ENCODE peak calls at places on chromosomes 16 and 17, in seven cellular contexts. R is fibroblast of lung, I is choroid plexus epithelial cell, H is breast epithelium, J is cardiac fibroblast, Y is epithelial cell of esophagus, U is Peyer's patch. L is an unnamed sample.

GRCh38 chr16:67216612-67217490 is 10.1 kb upstream of the TMEM208 start:
- DNase-seq in R (no peak), H (no peak), Y (no peak), I (no peak), U (no peak), J (no peak), L (no peak)

GRCh38 chr16:15592324-15592723 is 50.6 kb downstream of the MARF1 start:
- DNase-seq in U (peak; percentile 27), R (no peak), H (no peak), J (no peak), I (no peak), Y (peak; percentile 76), L (no peak)

GRCh38 chr17:47072881-47073280 is 93.8 kb upstream of the RPRML start:
- DNase-seq in Y (no peak), H (no peak), U (no peak), I (peak; percentile 82), R (peak; percentile 43), J (no peak), L (no peak)

GRCh38 chr16:85870159-85870558 is 28.8 kb upstream of the IRF8 start:
- DNase-seq in H (no peak), R (no peak), I (no peak), J (no peak), U (no peak), Y (no peak), L (no peak)

GRCh38 chr17:30950669-30951399 is 20.0 kb upstream of the RNF135 start:
- DNase-seq in Y (peak; percentile 74), R (peak; percentile 65), J (peak; percentile 95), U (no peak), H (no peak), I (peak; percentile 96), L (peak; percentile 53)

GRCh38 chr16:72073831-72074230 is 10.8 kb downstream of the HPR start:
- DNase-seq in J (no peak), H (no peak), R (no peak), I (peak; percentile 32), U (no peak), Y (no peak), L (no peak)

GRCh38 chr16:16014329-16015224 is 65.2 kb downstream of the ABCC1 start:
- DNase-seq in J (peak; percentile 72), R (peak; percentile 51), I (peak; percentile 56), H (peak; percentile 75), U (no peak), Y (no peak), L (no peak)

GRCh38 chr17:45143101-45143670 is 5.1 kb upstream of the HEXIM1 start:
- DNase-seq in Y (no peak), H (no peak), J (no peak), U (no peak), R (no peak), I (no peak), L (no peak)

GRCh38 chr17:19284005-19284959 is 47.1 kb downstream of the EPN2 start:
- DNase-seq in I (no peak), J (no peak), Y (no peak), R (no peak), U (no peak), H (no peak), L (no peak)

GRCh38 chr17:44878627-44879221 is 20.5 kb downstream of the EFTUD2 start:
- DNase-seq in H (no peak), J (peak; percentile 55), Y (peak; percentile 36), I (peak; percentile 60), R (peak; percentile 20), U (no peak), L (no peak)

GRCh38 chr16:74291577-74292208 is 4.9 kb upstream of the PSMD7 start:
- DNase-seq in U (no peak), J (peak; percentile 9), R (peak; percentile 15), Y (peak; percentile 99), I (no peak), H (no peak), L (no peak)

GRCh38 chr17:38351412-38352222 is at the start of gene SOCS7:
- DNase-seq in Y (peak; percentile 90), R (peak; percentile 91), H (peak; percentile 87), U (peak; percentile 91), I (peak; percentile 92), J (peak; percentile 89), L (peak; percentile 48)

GRCh38 chr17:3913531-3914318 is 2.5 kb downstream of the P2RX1 start:
- DNase-seq in I (peak; percentile 81), H (peak; percentile 70), U (peak; percentile 86), R (peak; percentile 59), Y (peak; percentile 60), J (peak; percentile 79), L (peak; percentile 11)

GRCh38 chr16:10269632-10270031 is 87.4 kb upstream of the GRIN2A start:
- DNase-seq in H (no peak), I (no peak), U (no peak), Y (no peak), R (no peak), J (no peak), L (no peak)

GRCh38 chr16:82748026-82748425 is 121.3 kb downstream of the CDH13 start:
- DNase-seq in R (peak; percentile 88), Y (no peak), I (peak; percentile 72), U (no peak), H (no peak), J (peak; percentile 80), L (peak; percentile 42)

GRCh38 chr17:68544521-68544920 is 32.3 kb downstream of the PRKAR1A start:
- DNase-seq in U (no peak), H (no peak), J (no peak), R (no peak), Y (no peak), I (no peak), L (no peak)

GRCh38 chr17:36911007-36911406 is 26.3 kb upstream of the LHX1 start:
- DNase-seq in H (no peak), J (no peak), Y (no peak), U (no peak), I (no peak), R (no peak), L (no peak)
- H3K4me3 ChIP-seq in H (no peak overlapping the region), J (no peak overlapping the region), Y (no peak overlapping the region), U (no peak overlapping the region), I (no peak overlapping the region), R (no peak overlapping the region), L (no peak overlapping the region)

GRCh38 chr17:81927145-81927652 is 336 bp downstream of the MAFG start:
- DNase-seq in H (no peak), R (no peak), J (no peak), Y (no peak), I (no peak), U (no peak), L (no peak)

GRCh38 chr17:81928497-81929252 is 1.1 kb upstream of the MAFG start:
- DNase-seq in J (no peak), Y (no peak), U (no peak), I (no peak), R (no peak), H (no peak), L (no peak)

GRCh38 chr17:81929253-81930141 is 2.0 kb upstream of the MAFG start:
- DNase-seq in J (no peak), Y (no peak), U (no peak), H (no peak), R (no peak), I (no peak), L (no peak)

GRCh38 chr17:81926451-81927144 is 937 bp downstream of the MAFG start:
- DNase-seq in U (peak; percentile 75), R (peak; percentile 82), I (peak; percentile 64), Y (peak; percentile 57), J (peak; percentile 71), H (peak; percentile 81), L (peak; percentile 35)

GRCh38 chr17:81927653-81928496 is at the start of gene MAFG:
- DNase-seq in U (peak; percentile 94), R (peak; percentile 89), Y (peak; percentile 93), H (peak; percentile 90), I (peak; percentile 95), J (peak; percentile 95), L (peak; percentile 57)
- TF ChIP-seq CTCF in U (peak; percentile 15), R (no peak), Y (no peak), H (no peak), I (peak; percentile 28), J (peak; percentile 15), L (no peak)

GRCh38 chr17:43645450-43645764 is 16.3 kb downstream of the MEOX1 start:
- DNase-seq in Y (no peak), U (no peak), I (no peak), R (no peak), J (no peak), H (no peak), L (no peak)
- H3K4me3 ChIP-seq in Y (no peak overlapping the region), U (peak overlapping the region; percentile 50), I (no peak overlapping the region), R (no peak overlapping the region), J (no peak overlapping the region), H (peak overlapping the region; percentile 62), L (no peak overlapping the region)

DNA sequence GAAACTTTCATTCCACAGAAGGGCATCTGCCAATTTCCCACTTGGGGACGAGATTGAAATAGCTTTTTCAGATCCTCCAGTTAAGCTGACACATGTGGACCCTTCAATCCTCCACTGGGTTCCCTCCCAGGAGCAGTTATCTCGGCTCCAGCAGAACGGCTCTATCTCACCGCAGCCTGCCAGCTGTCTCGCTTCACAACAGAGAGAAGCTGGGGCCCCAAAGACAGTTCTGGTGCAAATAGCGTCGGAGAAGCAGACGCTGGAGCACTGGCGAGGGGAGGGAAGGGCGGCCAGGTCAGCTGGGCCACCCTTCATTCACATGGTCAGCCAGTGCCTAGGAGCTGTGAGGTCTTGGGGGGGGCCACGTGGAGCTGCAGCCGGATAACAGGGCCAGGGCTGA is 141.2 kb upstream of the SDK2 start:
- DNase-seq in Y (no peak), H (peak; percentile 25), R (no peak), J (no peak), U (no peak), I (no peak), L (no peak)
- TF ChIP-seq CTCF in Y (no peak), H (no peak), R (no peak), J (no peak), U (no peak), I (no peak), L (no peak)

GRCh38 chr16:27427538-27427937 is 25.6 kb downstream of the IL21R start:
- DNase-seq in H (no peak), U (no peak), J (no peak), R (no peak), I (no peak), Y (no peak), L (no peak)
- H3K4me3 ChIP-seq in H (no peak overlapping the region), U (no peak overlapping the region), J (no peak overlapping the region), R (peak overlapping the region; percentile 10), I (peak overlapping the region; percentile 11), Y (no peak overlapping the region), L (no peak overlapping the region)